ENCODE peak calls at places on chromosome 4, in eight cellular contexts. R is tibial nerve, W is Kasumi-1, A is small intestine, I is LoVo, M is head of caudate nucleus, Z is NCI-H1436 treated with DMSO at 0.1 percent for 48 hours, D is M059J. C is an unnamed sample.

GRCh38 chr4:102525099-102525498 is 23.9 kb downstream of the NFKB1 start:
- DNase-seq in R (no peak), W (peak), A (no peak), I (no peak), M (no peak), Z (no peak), D (no peak), C (peak)

GRCh38 chr4:159191989-159192388 is 89.1 kb downstream of the RAPGEF2 start:
- DNase-seq in R (no peak), W (no peak), A (peak), I (peak), M (no peak), Z (no peak), D (peak), C (peak)

GRCh38 chr4:121726642-121727268 is 30.0 kb upstream of the ANXA5 start:
- DNase-seq in R (peak), W (peak), A (peak), I (peak), M (no peak), Z (peak), D (peak), C (peak)

GRCh38 chr4:132502096-132502552 is 647.0 kb upstream of the PCDH10 start:
- DNase-seq in R (no peak), W (no peak), A (no peak), I (no peak), M (no peak), Z (no peak), D (no peak), C (no peak)

GRCh38 chr4:76704133-76704881 is 193.6 kb downstream of the SOWAHB start:
- DNase-seq in R (no peak), W (no peak), A (peak), I (peak), M (no peak), Z (no peak), D (peak), C (peak)

GRCh38 chr4:147526272-147526654 is 45.4 kb downstream of the EDNRA start:
- DNase-seq in R (no peak), W (no peak), A (no peak), I (no peak), M (no peak), Z (no peak), D (no peak), C (no peak)

GRCh38 chr4:183828839-183829238 is 76.3 kb upstream of the STOX2 start:
- DNase-seq in R (no peak), W (no peak), A (no peak), I (no peak), M (no peak), Z (no peak), D (no peak), C (no peak)

GRCh38 chr4:25638221-25638601 is 17.4 kb upstream of the SLC34A2 start:
- DNase-seq in R (no peak), W (no peak), A (no peak), I (no peak), M (no peak), Z (no peak), D (no peak), C (no peak)

GRCh38 chr4:610411-611261 is 14.7 kb upstream of the PDE6B start:
- DNase-seq in R (no peak), W (no peak), A (peak), I (peak), M (peak), Z (no peak), D (peak), C (peak)

GRCh38 chr4:147765121-147765521 is 33.2 kb downstream of the ARHGAP10 start:
- DNase-seq in R (no peak), W (no peak), A (peak), I (no peak), M (no peak), Z (no peak), D (no peak), C (peak)

GRCh38 chr4:110860901-110861300 is 238.0 kb upstream of the PITX2 start:
- DNase-seq in R (no peak), W (no peak), A (no peak), I (no peak), M (no peak), Z (no peak), D (no peak), C (no peak)

GRCh38 chr4:136036744-136037143 is 1495.5 kb downstream of the PCDH18 start:
- DNase-seq in R (no peak), W (peak), A (no peak), I (peak), M (no peak), Z (no peak), D (peak), C (peak)

GRCh38 chr4:22739933-22740332 is 47.2 kb downstream of the GBA3 start:
- DNase-seq in R (no peak), W (no peak), A (no peak), I (no peak), M (no peak), Z (no peak), D (peak), C (no peak)

GRCh38 chr4:78776031-78776728 is at the start of gene BMP2K:
- DNase-seq in R (peak), W (peak), A (peak), I (peak), M (peak), Z (no peak), D (peak), C (peak)

GRCh38 chr4:42673084-42673429 is 16.2 kb upstream of the ATP8A1 start:
- DNase-seq in R (no peak), W (peak), A (no peak), I (no peak), M (peak), Z (no peak), D (peak), C (peak)

GRCh38 chr4:64417974-64418373 is 8.7 kb upstream of the TECRL start:
- DNase-seq in R (no peak), W (no peak), A (no peak), I (peak), M (no peak), Z (no peak), D (peak), C (no peak)

GRCh38 chr4:80075995-80076394 is 3.0 kb upstream of the ANTXR2 start:
- DNase-seq in R (no peak), W (no peak), A (no peak), I (no peak), M (no peak), Z (no peak), D (no peak), C (no peak)

GRCh38 chr4:37392540-37393255 is 148.2 kb downstream of the NWD2 start:
- DNase-seq in R (peak), W (peak), A (no peak), I (no peak), M (peak), Z (no peak), D (peak), C (no peak)

GRCh38 chr4:146369446-146369845 is 152.3 kb downstream of the SLC10A7 start:
- DNase-seq in R (no peak), W (no peak), A (peak), I (no peak), M (no peak), Z (no peak), D (no peak), C (peak)

GRCh38 chr4:61201562-61202099 is 1.5 kb downstream of the ADGRL3 start:
- DNase-seq in R (no peak), W (no peak), A (no peak), I (no peak), M (peak), Z (no peak), D (no peak), C (no peak)

GRCh38 chr4:39046243-39046642 is 14.0 kb upstream of the TMEM156 start:
- DNase-seq in R (no peak), W (peak), A (no peak), I (no peak), M (no peak), Z (no peak), D (peak), C (peak)

GRCh38 chr4:99087887-99088484 is 602 bp downstream of the ADH5 start:
- DNase-seq in R (peak), W (peak), A (peak), I (peak), M (peak), Z (no peak), D (peak), C (peak)

GRCh38 chr4:7395635-7396034 is 39.1 kb downstream of the PSAPL1 start:
- DNase-seq in R (no peak), W (no peak), A (no peak), I (no peak), M (no peak), Z (no peak), D (no peak), C (no peak)

GRCh38 chr4:73315091-73315490 is 56.5 kb upstream of the ANKRD17 start:
- DNase-seq in R (no peak), W (peak), A (peak), I (no peak), M (no peak), Z (no peak), D (peak), C (peak)

GRCh38 chr4:175946472-175947116 is 119.0 kb upstream of the WDR17 start:
- DNase-seq in R (no peak), W (peak), A (no peak), I (no peak), M (no peak), Z (no peak), D (no peak), C (no peak)

GRCh38 chr4:7677799-7678301 is 243.1 kb upstream of the PSAPL1 start:
- DNase-seq in R (no peak), W (no peak), A (no peak), I (no peak), M (no peak), Z (no peak), D (no peak), C (no peak)

GRCh38 chr4:57355066-57355465 is 244.9 kb upstream of the IGFBP7 start:
- DNase-seq in R (no peak), W (no peak), A (no peak), I (no peak), M (no peak), Z (no peak), D (peak), C (no peak)

GRCh38 chr4:186693159-186693815 is 30.4 kb downstream of the FAT1 start:
- DNase-seq in R (peak), W (no peak), A (peak), I (peak), M (peak), Z (no peak), D (peak), C (peak)

GRCh38 chr4:94974773-94975172 is 217.0 kb downstream of the BMPR1B start:
- DNase-seq in R (no peak), W (no peak), A (no peak), I (no peak), M (no peak), Z (no peak), D (peak), C (peak)

GRCh38 chr4:152590179-152591031 is 54.5 kb upstream of the FBXW7 start:
- DNase-seq in R (no peak), W (no peak), A (no peak), I (no peak), M (no peak), Z (no peak), D (peak), C (peak)

GRCh38 chr4:5710962-5711478 is at the start of gene EVC:
- DNase-seq in R (peak), W (peak), A (no peak), I (no peak), M (peak), Z (no peak), D (peak), C (peak)

GRCh38 chr4:114386637-114387233 is 211.9 kb upstream of the UGT8 start:
- DNase-seq in R (peak), W (peak), A (peak), I (peak), M (peak), Z (no peak), D (peak), C (no peak)